ENCODE peak calls at places on chromosomes 2 and 18, in four cellular contexts. W is CD4-positive, alpha-beta memory T cell; E is upper lobe of right lung; N is left ventricle myocardium inferior. M is an unnamed sample.

GRCh38 chr18:32822197-32822596 is 49.4 kb upstream of the KLHL14 start:
- DNase-seq in W (no peak), N (no peak), E (no peak), M (no peak)

GRCh38 chr18:374735-375168 is 106.9 kb upstream of the THOC1 start:
- DNase-seq in E (no peak), W (no peak), N (no peak), M (no peak)

GRCh38 chr2:107338059-107338458 is 452.1 kb upstream of the ST6GAL2 start:
- DNase-seq in E (no peak), N (no peak), W (no peak), M (no peak)

GRCh38 chr18:29147944-29148343 is 971.0 kb upstream of the CDH2 start:
- DNase-seq in E (no peak), N (no peak), W (no peak), M (no peak)

GRCh38 chr2:83842421-83842820 is 616.7 kb downstream of the SUCLG1 start:
- DNase-seq in E (no peak), W (no peak), N (no peak), M (no peak)

GRCh38 chr2:179655627-179656026 is 205.8 kb downstream of the ZNF385B start:
- DNase-seq in W (no peak), E (no peak), N (no peak), M (no peak)

GRCh38 chr2:191190861-191191552 is 40.2 kb upstream of the STAT4 start:
- DNase-seq in N (no peak), E (no peak), W (no peak), M (no peak)

GRCh38 chr2:197204855-197205254 is 105.7 kb downstream of the ANKRD44 start:
- DNase-seq in N (no peak), E (no peak), W (no peak), M (no peak)

GRCh38 chr2:176628438-176628837 is 359.2 kb downstream of the MTX2 start:
- DNase-seq in E (no peak), N (no peak), W (no peak), M (no peak)

GRCh38 chr2:25453199-25453903 is 111.6 kb upstream of the DNMT3A start:
- DNase-seq in N (no peak), W (no peak), E (no peak), M (no peak)

GRCh38 chr2:55425449-55425848 is 5.8 kb upstream of the CCDC88A start:
- DNase-seq in N (no peak), W (no peak), E (no peak), M (no peak)

GRCh38 chr2:51387235-51387634 is 355.3 kb upstream of the NRXN1 start:
- DNase-seq in N (no peak), W (no peak), E (no peak), M (no peak)

GRCh38 chr2:72991439-72991725 is 74.1 kb downstream of the EMX1 start:
- DNase-seq in N (no peak), E (no peak), W (no peak), M (no peak)

GRCh38 chr2:57491213-57491612 is 555.4 kb upstream of the VRK2 start:
- DNase-seq in E (no peak), W (no peak), N (no peak), M (no peak)

GRCh38 chr2:195651041-195651440 is 6.0 kb upstream of the SLC39A10 start:
- DNase-seq in E (no peak), W (no peak), N (no peak), M (no peak)

GRCh38 chr2:182668671-182669070 is 47.4 kb upstream of the DNAJC10 start:
- DNase-seq in N (no peak), E (no peak), W (no peak), M (no peak)

GRCh38 chr2:212745359-212745758 is 206.8 kb upstream of the ERBB4 start:
- DNase-seq in E (no peak), N (no peak), W (no peak), M (no peak)

GRCh38 chr18:79620586-79621165 is 58.9 kb upstream of the CTDP1 start:
- DNase-seq in W (no peak), E (no peak), N (no peak), M (no peak)

GRCh38 chr2:69490486-69490885 is 53.3 kb upstream of the NFU1 start:
- DNase-seq in N (no peak), E (no peak), W (no peak), M (peak; percentile 12)

GRCh38 chr18:3499498-3499897 is 49.5 kb downstream of the TGIF1 start:
- DNase-seq in N (no peak), E (no peak), W (no peak), M (no peak)

GRCh38 chr2:2189112-2189398 is 142.0 kb downstream of the MYT1L start:
- DNase-seq in N (no peak), E (no peak), W (no peak), M (no peak)

GRCh38 chr2:144489315-144489920 is 30.5 kb downstream of the ZEB2 start:
- DNase-seq in E (no peak), W (no peak), N (no peak), M (no peak)

GRCh38 chr2:196170202-196170680 is 1.1 kb downstream of the STK17B start:
- DNase-seq in E (no peak), N (no peak), W (peak; percentile 71), M (peak; percentile 75)

GRCh38 chr2:118604831-118605230 is 242.6 kb downstream of the EN1 start:
- DNase-seq in N (no peak), E (no peak), W (no peak), M (no peak)

GRCh38 chr2:222993920-222994650 is 57.9 kb upstream of the KCNE4 start:
- DNase-seq in E (no peak), N (peak; percentile 82), W (no peak), M (no peak)

GRCh38 chr2:110667061-110667460 is 10.8 kb downstream of the BUB1 start:
- DNase-seq in W (no peak), E (no peak), N (no peak), M (no peak)

GRCh38 chr2:70690846-70691245 is 77.2 kb downstream of the ADD2 start:
- DNase-seq in W (no peak), E (peak; percentile 22), N (no peak), M (no peak)

GRCh38 chr2:10889741-10890215 is 22.0 kb upstream of the KCNF1 start:
- DNase-seq in E (no peak), N (no peak), W (no peak), M (no peak)

GRCh38 chr2:80293026-80293425 is 11.5 kb downstream of the LRRTM1 start:
- DNase-seq in W (no peak), N (no peak), E (no peak), M (no peak)

GRCh38 chr2:22499082-22499844 is 885.7 kb upstream of the KLHL29 start:
- DNase-seq in N (no peak), W (no peak), E (no peak), M (no peak)

GRCh38 chr2:22494156-22494555 is 890.8 kb upstream of the KLHL29 start:
- DNase-seq in E (no peak), W (no peak), N (no peak), M (no peak)

GRCh38 chr2:22497064-22497463 is 887.9 kb upstream of the KLHL29 start:
- DNase-seq in E (no peak), N (no peak), W (no peak), M (no peak)

GRCh38 chr2:22497789-22498188 is 887.2 kb upstream of the KLHL29 start:
- DNase-seq in N (no peak), W (no peak), E (no peak), M (no peak)
- H3K27me3 ChIP-seq in N (no peaks in the 10 kb centered on the region), W (no peaks in the 10 kb centered on the region), E (no peaks in the 10 kb centered on the region), M (no peaks in the 10 kb centered on the region)

DNA sequence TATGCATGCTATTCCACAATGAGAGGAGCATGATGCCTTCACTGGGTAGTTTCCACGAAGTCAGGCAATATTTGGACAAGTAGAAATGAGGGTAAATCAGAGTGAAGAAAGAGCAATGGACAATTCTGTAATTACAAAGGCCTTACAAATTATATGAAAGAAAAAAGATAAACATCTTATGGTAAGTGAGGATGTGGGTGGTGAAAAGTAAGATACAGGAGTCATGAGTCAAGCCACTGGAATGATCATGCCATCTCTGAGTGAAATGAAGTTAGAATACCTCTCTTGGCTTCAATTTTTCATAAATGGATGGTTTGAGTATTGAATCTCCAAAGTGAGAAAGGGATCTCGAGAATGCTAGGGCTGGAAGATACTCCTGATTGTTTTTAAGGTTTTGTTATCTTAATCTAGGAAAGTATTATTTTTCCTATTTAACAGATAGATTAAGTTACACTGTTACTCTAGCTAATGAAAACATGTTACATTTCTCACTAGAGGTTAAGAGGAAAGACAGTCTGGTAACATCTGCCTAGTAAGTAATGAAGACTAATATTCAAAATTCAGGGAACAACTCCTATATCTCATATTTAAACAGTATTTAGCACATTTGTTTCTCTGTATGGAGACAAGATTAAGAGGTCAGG is 2.1 kb downstream of the GALNT3 start:
- DNase-seq in N (no peak), E (no peak), W (no peak), M (no peak)
- H3K4me1 ChIP-seq in N (peaks cover 19% of the 10 kb centered on the region), E (no peaks in the 10 kb centered on the region), W (peaks cover 6% of the 10 kb centered on the region), M (no peaks in the 10 kb centered on the region)

GRCh38 chr18:9615973-9616559 is 1.7 kb upstream of the PPP4R1 start:
- DNase-seq in N (no peak), E (no peak), W (no peak), M (no peak)

GRCh38 chr18:9612989-9613388 is 1.4 kb downstream of the PPP4R1 start:
- DNase-seq in W (no peak), E (no peak), N (no peak), M (no peak)

GRCh38 chr18:9615280-9615797 is 980 bp upstream of the PPP4R1 start:
- DNase-seq in E (no peak), W (no peak), N (no peak), M (no peak)

GRCh38 chr18:9613550-9614400 is 584 bp downstream of the PPP4R1 start:
- DNase-seq in E (peak; percentile 90), N (peak; percentile 69), W (peak; percentile 43), M (peak; percentile 28)

DNA sequence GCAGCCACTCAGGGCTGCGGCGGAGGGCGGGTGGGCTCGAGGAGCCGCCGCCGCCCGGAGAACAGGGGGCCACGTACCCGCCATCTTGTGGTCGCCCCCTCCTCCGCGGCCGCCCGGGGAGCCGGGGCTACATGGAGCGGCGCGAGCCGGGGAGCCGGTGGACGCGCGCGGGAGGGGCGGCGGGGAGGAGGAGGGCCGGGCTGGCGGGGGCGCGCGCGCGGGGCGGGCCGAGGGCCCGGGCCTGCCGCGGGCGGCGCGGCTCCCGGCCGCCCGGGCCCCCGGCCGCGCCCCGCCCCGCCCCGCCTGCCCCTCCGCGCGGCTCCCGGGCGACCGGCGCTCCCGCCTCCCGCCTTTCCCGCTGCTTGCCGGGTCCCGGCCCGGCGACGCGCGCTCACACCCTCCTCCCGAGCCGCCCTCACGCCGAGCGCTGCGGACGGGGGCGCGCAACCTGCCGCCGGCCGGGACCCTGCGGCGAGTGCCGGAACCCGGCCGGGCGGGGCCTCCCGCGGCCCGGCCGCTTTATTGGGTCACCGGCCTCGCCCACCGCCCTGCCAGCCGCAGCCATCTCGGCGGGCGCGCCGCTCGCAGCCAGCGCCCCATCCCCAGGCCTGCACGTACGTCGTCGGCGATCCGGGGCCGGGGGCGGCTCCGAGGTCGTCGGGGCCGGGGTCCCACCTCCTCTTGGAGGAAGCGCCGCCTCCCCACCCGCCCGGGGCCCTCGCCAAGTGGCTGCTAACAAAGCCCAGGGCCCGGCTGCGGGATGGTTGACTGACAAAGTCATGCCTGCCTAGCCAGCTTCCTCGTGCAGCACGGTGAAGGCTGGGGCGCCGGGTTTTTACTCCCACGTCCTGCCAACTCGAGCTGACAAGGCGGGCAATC is at the start of gene PPP4R1:
- DNase-seq in E (peak; percentile 92), W (peak; percentile 64), N (peak; percentile 85), M (peak; percentile 55)
- H3K4me3 ChIP-seq in E (peak within 1 kb of the TSS; percentile 72), W (peak within 1 kb of the TSS; percentile 90), N (peak within 1 kb of the TSS; percentile 82), M (peak within 1 kb of the TSS; percentile 65)

DNA sequence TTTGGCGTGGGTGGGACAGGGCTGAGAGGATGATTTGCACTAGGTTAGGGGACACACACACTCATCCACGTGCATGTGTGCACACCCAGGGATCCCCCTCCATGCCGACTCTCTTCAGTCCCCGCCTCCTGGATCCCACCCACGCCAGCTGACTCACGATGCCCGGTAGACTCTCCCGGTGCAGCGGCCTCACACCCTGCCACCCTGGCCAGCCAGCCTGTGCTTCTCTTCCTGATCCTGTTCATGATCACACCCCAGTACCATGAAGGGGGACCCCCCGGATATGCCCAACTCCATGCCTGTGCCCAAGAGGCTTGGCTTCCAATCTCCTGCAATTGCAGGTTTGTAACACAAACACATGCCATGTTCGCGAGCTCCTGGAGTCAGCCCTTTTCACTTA is 157.8 kb upstream of the HDAC4 start:
- DNase-seq in N (no peak), E (peak; percentile 53), W (no peak), M (no peak)
- H3K27me3 ChIP-seq in N (peaks cover 50% of the 10 kb centered on the region), E (no peaks in the 10 kb centered on the region), W (no peaks in the 10 kb centered on the region), M (no peaks in the 10 kb centered on the region)

M was measured in naive thymus-derived CD4-positive, alpha-beta T cell.